ENCODE peak calls at places on chromosomes 11 and 22, in nine cellular contexts. One of them, this sample, is unnamed.
A peak's percentile ranks its signal among the peaks of the same experiment; 100 is the strongest.

GRCh38 chr22:50186789-50187523 is 1.2 kb downstream of the TRABD start:
- DNase-seq in heart left ventricle: no peak
- DNase-seq in IMR-90: peak; percentile 25
- DNase-seq in HAP-1: no peak
- DNase-seq in cardiac muscle cell: peak; percentile 18
- DNase-seq in CD4-positive, alpha-beta T cell: no peak
- DNase-seq in psoas muscle: peak; percentile 55
- DNase-seq in neuronal stem cell: no peak
- DNase-seq in HCT116: no peak
- DNase-seq in this sample: no peak

GRCh38 chr11:69333906-69334305 is 40.0 kb downstream of the MYEOV start:
- DNase-seq in psoas muscle: no peak
- DNase-seq in HAP-1: no peak
- DNase-seq in IMR-90: peak; percentile 34
- DNase-seq in cardiac muscle cell: no peak
- DNase-seq in neuronal stem cell: no peak
- DNase-seq in HCT116: no peak
- DNase-seq in CD4-positive, alpha-beta T cell: no peak
- DNase-seq in heart left ventricle: no peak
- DNase-seq in this sample: no peak

GRCh38 chr11:109247071-109247470 is 174.9 kb upstream of the C11orf87 start:
- DNase-seq in psoas muscle: no peak
- DNase-seq in IMR-90: peak; percentile 43
- DNase-seq in heart left ventricle: no peak
- DNase-seq in HCT116: no peak
- DNase-seq in CD4-positive, alpha-beta T cell: no peak
- DNase-seq in cardiac muscle cell: no peak
- DNase-seq in neuronal stem cell: no peak
- DNase-seq in HAP-1: no peak
- DNase-seq in this sample: no peak

GRCh38 chr22:36467946-36468345 is 13.5 kb downstream of the TXN2 start:
- DNase-seq in cardiac muscle cell: no peak
- DNase-seq in neuronal stem cell: no peak
- DNase-seq in HCT116: peak; percentile 58
- DNase-seq in psoas muscle: peak; percentile 68
- DNase-seq in HAP-1: no peak
- DNase-seq in CD4-positive, alpha-beta T cell: no peak
- DNase-seq in IMR-90: peak; percentile 97
- DNase-seq in heart left ventricle: peak; percentile 64
- DNase-seq in this sample: no peak

GRCh38 chr11:103887001-103887680 is 149.3 kb upstream of the DDI1 start:
- DNase-seq in HCT116: no peak
- DNase-seq in HAP-1: no peak
- DNase-seq in CD4-positive, alpha-beta T cell: no peak
- DNase-seq in IMR-90: no peak
- DNase-seq in heart left ventricle: peak; percentile 13
- DNase-seq in cardiac muscle cell: peak; percentile 16
- DNase-seq in neuronal stem cell: no peak
- DNase-seq in psoas muscle: no peak
- DNase-seq in this sample: no peak

GRCh38 chr11:124896821-124897391 is 759 bp downstream of the ROBO4 start:
- DNase-seq in CD4-positive, alpha-beta T cell: no peak
- DNase-seq in cardiac muscle cell: no peak
- DNase-seq in HCT116: no peak
- DNase-seq in HAP-1: no peak
- DNase-seq in IMR-90: no peak
- DNase-seq in neuronal stem cell: no peak
- DNase-seq in psoas muscle: peak; percentile 80
- DNase-seq in heart left ventricle: no peak
- DNase-seq in this sample: no peak

GRCh38 chr11:67504950-67505561 is at the start of gene PITPNM1:
- DNase-seq in psoas muscle: peak; percentile 79
- DNase-seq in neuronal stem cell: peak; percentile 66
- DNase-seq in HAP-1: peak; percentile 55
- DNase-seq in heart left ventricle: peak; percentile 87
- DNase-seq in CD4-positive, alpha-beta T cell: peak; percentile 49
- DNase-seq in IMR-90: peak; percentile 24
- DNase-seq in HCT116: no peak
- DNase-seq in cardiac muscle cell: peak; percentile 68
- DNase-seq in this sample: peak; percentile 62

GRCh38 chr22:23245045-23245798 is 64.9 kb downstream of the BCR start:
- DNase-seq in psoas muscle: peak; percentile 41
- DNase-seq in HCT116: no peak
- DNase-seq in IMR-90: peak; percentile 55
- DNase-seq in HAP-1: no peak
- DNase-seq in CD4-positive, alpha-beta T cell: no peak
- DNase-seq in heart left ventricle: no peak
- DNase-seq in neuronal stem cell: no peak
- DNase-seq in cardiac muscle cell: no peak
- DNase-seq in this sample: no peak

DNA sequence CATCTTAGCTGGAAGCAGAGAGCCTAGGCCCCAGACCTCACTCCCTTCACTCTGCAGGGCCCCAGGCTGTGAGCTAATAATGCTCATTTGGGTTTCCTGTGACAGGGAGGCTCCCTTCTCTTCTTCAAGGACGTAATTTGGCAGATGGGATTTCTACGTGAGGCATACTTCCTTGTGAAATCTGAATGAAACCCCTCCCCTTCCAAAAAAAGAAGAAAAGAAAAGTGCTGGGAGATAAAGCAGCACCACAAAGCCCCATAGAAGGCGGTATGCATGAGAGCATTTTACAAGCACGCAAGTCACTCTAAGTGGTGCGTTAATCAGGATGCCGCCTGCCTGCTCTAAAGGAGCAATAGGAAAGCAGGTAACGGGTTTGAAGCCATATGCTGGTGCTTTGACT is 5.7 kb downstream of the P2RX3 start:
- DNase-seq in neuronal stem cell: no peak
- DNase-seq in HAP-1: peak; percentile 97
- DNase-seq in CD4-positive, alpha-beta T cell: no peak
- DNase-seq in HCT116: no peak
- DNase-seq in IMR-90: no peak
- DNase-seq in psoas muscle: no peak
- DNase-seq in heart left ventricle: no peak
- DNase-seq in cardiac muscle cell: peak; percentile 71
- DNase-seq in this sample: no peak
- H3K9me3 ChIP-seq in neuronal stem cell: no peaks in the 10 kb centered on the region
- H3K9me3 ChIP-seq in HAP-1: no peaks in the 10 kb centered on the region
- H3K9me3 ChIP-seq in CD4-positive, alpha-beta T cell: no peaks in the 10 kb centered on the region
- H3K9me3 ChIP-seq in HCT116: no peaks in the 10 kb centered on the region
- H3K9me3 ChIP-seq in IMR-90: no peaks in the 10 kb centered on the region
- H3K9me3 ChIP-seq in psoas muscle: no peaks in the 10 kb centered on the region
- H3K9me3 ChIP-seq in heart left ventricle: no peaks in the 10 kb centered on the region
- H3K9me3 ChIP-seq in cardiac muscle cell: no peaks in the 10 kb centered on the region
- H3K9me3 ChIP-seq in this sample: no peaks in the 10 kb centered on the region

GRCh38 chr22:47291565-47292495 is 529.4 kb downstream of the TBC1D22A start:
- DNase-seq in HCT116: no peak
- DNase-seq in heart left ventricle: no peak
- DNase-seq in cardiac muscle cell: no peak
- DNase-seq in HAP-1: no peak
- DNase-seq in IMR-90: no peak
- DNase-seq in neuronal stem cell: no peak
- DNase-seq in psoas muscle: peak; percentile 20
- DNase-seq in CD4-positive, alpha-beta T cell: no peak
- DNase-seq in this sample: no peak

GRCh38 chr22:47294571-47294970 is 532.1 kb downstream of the TBC1D22A start:
- DNase-seq in neuronal stem cell: no peak
- DNase-seq in CD4-positive, alpha-beta T cell: no peak
- DNase-seq in heart left ventricle: no peak
- DNase-seq in cardiac muscle cell: no peak
- DNase-seq in psoas muscle: peak; percentile 38
- DNase-seq in HCT116: no peak
- DNase-seq in HAP-1: no peak
- DNase-seq in IMR-90: no peak
- DNase-seq in this sample: no peak

GRCh38 chr22:47294222-47294532 is 531.7 kb downstream of the TBC1D22A start:
- DNase-seq in CD4-positive, alpha-beta T cell: no peak
- DNase-seq in psoas muscle: peak; percentile 57
- DNase-seq in IMR-90: peak; percentile 52
- DNase-seq in heart left ventricle: no peak
- DNase-seq in HAP-1: no peak
- DNase-seq in HCT116: no peak
- DNase-seq in cardiac muscle cell: no peak
- DNase-seq in neuronal stem cell: no peak
- DNase-seq in this sample: no peak

GRCh38 chr22:47293368-47294221 is 531.1 kb downstream of the TBC1D22A start:
- DNase-seq in heart left ventricle: no peak
- DNase-seq in CD4-positive, alpha-beta T cell: no peak
- DNase-seq in psoas muscle: no peak
- DNase-seq in IMR-90: no peak
- DNase-seq in neuronal stem cell: no peak
- DNase-seq in HCT116: no peak
- DNase-seq in cardiac muscle cell: no peak
- DNase-seq in HAP-1: no peak
- DNase-seq in this sample: no peak

DNA sequence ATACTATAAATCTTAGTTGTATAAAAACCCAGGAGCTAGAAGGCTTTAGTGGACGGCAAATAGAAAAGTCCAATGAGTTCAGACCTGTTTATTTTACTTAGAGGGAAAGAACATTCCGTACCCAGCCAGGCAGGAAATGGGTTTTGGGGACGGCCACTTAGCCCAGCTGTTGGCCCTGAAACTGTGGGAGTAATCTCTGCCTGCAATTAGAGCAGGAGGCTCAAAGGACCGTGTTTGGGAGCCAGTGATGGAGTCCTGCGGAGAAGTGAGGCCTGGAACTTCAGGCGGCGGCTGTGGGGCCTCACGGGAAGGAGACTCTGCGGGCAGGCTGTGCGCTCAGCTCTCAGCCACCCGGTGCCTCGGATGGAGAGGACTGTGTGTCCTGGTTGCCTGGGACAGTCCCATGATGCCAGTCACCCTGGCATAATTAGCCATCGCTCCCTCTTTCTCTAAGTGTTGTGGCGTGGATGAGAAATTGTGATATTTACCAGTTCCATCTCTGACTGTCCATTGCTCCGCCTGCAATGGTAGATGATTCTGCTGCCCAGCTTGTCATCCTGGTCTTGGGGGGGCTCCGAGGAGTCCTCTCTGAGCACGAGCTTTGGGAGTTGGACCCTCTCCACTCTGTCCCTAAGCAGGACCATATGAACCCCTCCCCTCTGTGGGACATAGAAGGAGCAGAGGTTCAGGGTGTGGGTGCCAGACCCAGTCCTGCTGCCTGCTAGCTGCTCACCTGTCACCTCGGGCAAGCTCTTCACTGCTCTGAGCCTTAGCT is 530.3 kb downstream of the TBC1D22A start:
- DNase-seq in IMR-90: no peak
- DNase-seq in cardiac muscle cell: no peak
- DNase-seq in psoas muscle: no peak
- DNase-seq in heart left ventricle: no peak
- DNase-seq in neuronal stem cell: no peak
- DNase-seq in HAP-1: no peak
- DNase-seq in CD4-positive, alpha-beta T cell: no peak
- DNase-seq in HCT116: no peak
- DNase-seq in this sample: no peak
- H3K9me3 ChIP-seq in IMR-90: peaks cover 5% of the 10 kb centered on the region
- H3K9me3 ChIP-seq in cardiac muscle cell: no peaks in the 10 kb centered on the region
- H3K9me3 ChIP-seq in psoas muscle: no peaks in the 10 kb centered on the region
- H3K9me3 ChIP-seq in heart left ventricle: no peaks in the 10 kb centered on the region
- H3K9me3 ChIP-seq in neuronal stem cell: peaks cover 78% of the 10 kb centered on the region
- H3K9me3 ChIP-seq in HAP-1: no peaks in the 10 kb centered on the region
- H3K9me3 ChIP-seq in CD4-positive, alpha-beta T cell: no peaks in the 10 kb centered on the region
- H3K9me3 ChIP-seq in HCT116: no peaks in the 10 kb centered on the region
- H3K9me3 ChIP-seq in this sample: no peaks in the 10 kb centered on the region

DNA sequence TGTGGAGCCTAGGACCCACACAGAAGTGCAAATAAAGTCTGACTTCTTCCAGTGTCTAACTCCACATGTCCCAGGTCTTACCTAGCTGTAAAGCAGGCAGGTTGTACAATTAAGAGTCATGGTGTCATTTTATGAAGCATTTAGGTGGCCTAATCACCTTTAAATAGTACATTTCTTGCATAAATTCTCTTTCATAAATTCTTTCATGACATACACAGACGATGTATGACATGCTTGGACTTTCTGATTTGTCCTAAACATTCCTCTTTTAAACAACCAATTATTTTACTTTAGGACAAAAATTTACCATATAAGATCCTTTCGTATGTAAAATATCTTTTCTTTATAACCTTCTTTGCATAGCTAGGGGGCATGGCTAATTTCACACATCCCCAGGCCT is 31.3 kb downstream of the TSKU start:
- DNase-seq in HAP-1: no peak
- DNase-seq in IMR-90: no peak
- DNase-seq in HCT116: no peak
- DNase-seq in cardiac muscle cell: no peak
- DNase-seq in CD4-positive, alpha-beta T cell: no peak
- DNase-seq in psoas muscle: no peak
- DNase-seq in heart left ventricle: no peak
- DNase-seq in neuronal stem cell: no peak
- DNase-seq in this sample: no peak
- H3K9me3 ChIP-seq in HAP-1: peaks cover 9% of the 10 kb centered on the region
- H3K9me3 ChIP-seq in IMR-90: peaks cover 16% of the 10 kb centered on the region
- H3K9me3 ChIP-seq in HCT116: no peaks in the 10 kb centered on the region
- H3K9me3 ChIP-seq in cardiac muscle cell: no peaks in the 10 kb centered on the region
- H3K9me3 ChIP-seq in CD4-positive, alpha-beta T cell: peaks cover 8% of the 10 kb centered on the region
- H3K9me3 ChIP-seq in psoas muscle: peaks cover 6% of the 10 kb centered on the region
- H3K9me3 ChIP-seq in heart left ventricle: peaks cover 14% of the 10 kb centered on the region
- H3K9me3 ChIP-seq in neuronal stem cell: peaks cover 2% of the 10 kb centered on the region
- H3K9me3 ChIP-seq in this sample: no peaks in the 10 kb centered on the region

GRCh38 chr11:3121931-3122774 is 43.0 kb downstream of the OSBPL5 start:
- DNase-seq in HCT116: no peak
- DNase-seq in heart left ventricle: peak; percentile 8
- DNase-seq in cardiac muscle cell: no peak
- DNase-seq in neuronal stem cell: no peak
- DNase-seq in HAP-1: no peak
- DNase-seq in IMR-90: no peak
- DNase-seq in CD4-positive, alpha-beta T cell: no peak
- DNase-seq in psoas muscle: peak; percentile 55
- DNase-seq in this sample: peak; percentile 10

GRCh38 chr11:3119141-3119821 is 45.8 kb downstream of the OSBPL5 start:
- DNase-seq in neuronal stem cell: no peak
- DNase-seq in cardiac muscle cell: no peak
- DNase-seq in IMR-90: no peak
- DNase-seq in HCT116: no peak
- DNase-seq in psoas muscle: no peak
- DNase-seq in HAP-1: no peak
- DNase-seq in CD4-positive, alpha-beta T cell: no peak
- DNase-seq in heart left ventricle: no peak
- DNase-seq in this sample: no peak

GRCh38 chr11:3122775-3123201 is 42.3 kb downstream of the OSBPL5 start:
- DNase-seq in psoas muscle: peak; percentile 51
- DNase-seq in neuronal stem cell: no peak
- DNase-seq in heart left ventricle: no peak
- DNase-seq in IMR-90: no peak
- DNase-seq in HAP-1: no peak
- DNase-seq in cardiac muscle cell: no peak
- DNase-seq in HCT116: no peak
- DNase-seq in CD4-positive, alpha-beta T cell: no peak
- DNase-seq in this sample: no peak

GRCh38 chr11:3121416-3121815 is 43.7 kb downstream of the OSBPL5 start:
- DNase-seq in IMR-90: no peak
- DNase-seq in HCT116: no peak
- DNase-seq in neuronal stem cell: no peak
- DNase-seq in HAP-1: no peak
- DNase-seq in CD4-positive, alpha-beta T cell: no peak
- DNase-seq in heart left ventricle: no peak
- DNase-seq in cardiac muscle cell: no peak
- DNase-seq in psoas muscle: peak; percentile 48
- DNase-seq in this sample: no peak

DNA sequence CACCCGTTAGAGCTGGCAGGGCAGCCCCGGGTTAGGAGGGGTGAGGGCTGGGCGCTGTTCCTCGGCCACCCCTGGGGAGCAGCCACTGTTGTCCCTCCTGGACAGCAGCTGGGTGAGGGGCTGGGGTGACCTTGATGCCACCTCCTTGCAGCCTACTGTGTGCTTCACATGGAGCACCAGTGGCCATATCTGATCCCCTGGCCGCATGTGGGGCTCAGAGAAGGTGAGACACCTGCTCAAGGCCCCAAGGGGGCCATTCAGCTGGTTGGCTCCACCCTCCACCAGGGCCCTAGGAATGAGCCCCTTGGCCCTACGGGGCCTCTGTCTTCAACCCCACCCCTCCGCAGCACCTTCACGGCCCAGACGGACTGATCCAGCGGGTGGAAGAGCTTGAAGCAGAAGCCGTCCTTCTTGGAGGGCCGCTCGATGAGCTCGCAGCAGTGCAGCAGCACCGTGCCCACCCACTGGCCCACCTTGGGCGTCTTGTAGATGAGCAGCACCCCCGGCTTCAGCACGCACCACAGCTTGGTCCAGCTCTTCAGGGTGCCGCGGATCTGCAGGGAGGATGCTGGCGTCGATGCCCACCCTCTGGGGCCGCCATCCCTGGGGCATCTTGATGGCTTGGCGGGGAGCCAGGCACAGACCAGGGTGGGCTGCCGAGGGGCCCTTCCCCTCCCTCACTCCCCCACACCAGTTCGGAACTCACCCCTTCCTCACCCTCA is 44.9 kb downstream of the OSBPL5 start:
- DNase-seq in cardiac muscle cell: no peak
- DNase-seq in CD4-positive, alpha-beta T cell: no peak
- DNase-seq in HAP-1: no peak
- DNase-seq in IMR-90: no peak
- DNase-seq in psoas muscle: peak; percentile 41
- DNase-seq in neuronal stem cell: no peak
- DNase-seq in HCT116: no peak
- DNase-seq in heart left ventricle: peak; percentile 8
- DNase-seq in this sample: no peak
- H3K9me3 ChIP-seq in cardiac muscle cell: no peaks in the 10 kb centered on the region
- H3K9me3 ChIP-seq in CD4-positive, alpha-beta T cell: no peaks in the 10 kb centered on the region
- H3K9me3 ChIP-seq in HAP-1: peaks cover 2% of the 10 kb centered on the region
- H3K9me3 ChIP-seq in IMR-90: no peaks in the 10 kb centered on the region
- H3K9me3 ChIP-seq in psoas muscle: no peaks in the 10 kb centered on the region
- H3K9me3 ChIP-seq in neuronal stem cell: peaks cover 1% of the 10 kb centered on the region
- H3K9me3 ChIP-seq in HCT116: peaks cover 4% of the 10 kb centered on the region
- H3K9me3 ChIP-seq in heart left ventricle: peaks cover under 1% of the 10 kb centered on the region
- H3K9me3 ChIP-seq in this sample: no peaks in the 10 kb centered on the region